ENCODE peak calls at places on chromosomes 5 and 9, in eight cellular contexts. One of them, this sample, is unnamed.

GRCh38 chr9:90801175-90801506 is 478 bp upstream of the SYK start:
- DNase-seq in fibroblast of the aortic adventitia: no peak
- DNase-seq in PC-3: no peak
- DNase-seq in cardiac fibroblast: no peak
- DNase-seq in astrocyte of the spinal cord: no peak
- DNase-seq in retinal pigment epithelial cell: no peak
- DNase-seq in choroid plexus epithelial cell: no peak
- DNase-seq in foreskin fibroblast: no peak
- DNase-seq in this sample: no peak

GRCh38 chr9:28004900-28005299 is 431.6 kb upstream of the C9orf72 start:
- DNase-seq in fibroblast of the aortic adventitia: no peak
- DNase-seq in PC-3: no peak
- DNase-seq in cardiac fibroblast: no peak
- DNase-seq in astrocyte of the spinal cord: no peak
- DNase-seq in retinal pigment epithelial cell: no peak
- DNase-seq in choroid plexus epithelial cell: no peak
- DNase-seq in foreskin fibroblast: no peak
- DNase-seq in this sample: no peak

GRCh38 chr5:150523472-150524350 is 15.8 kb downstream of the NDST1 start:
- DNase-seq in fibroblast of the aortic adventitia: peak
- DNase-seq in PC-3: peak
- DNase-seq in cardiac fibroblast: peak
- DNase-seq in astrocyte of the spinal cord: peak
- DNase-seq in retinal pigment epithelial cell: no peak
- DNase-seq in choroid plexus epithelial cell: peak
- DNase-seq in foreskin fibroblast: peak
- DNase-seq in this sample: peak

GRCh38 chr5:172901788-172902496 is 57.3 kb upstream of the RPL26L1 start:
- DNase-seq in fibroblast of the aortic adventitia: no peak
- DNase-seq in PC-3: peak
- DNase-seq in cardiac fibroblast: peak
- DNase-seq in astrocyte of the spinal cord: peak
- DNase-seq in retinal pigment epithelial cell: peak
- DNase-seq in choroid plexus epithelial cell: peak
- DNase-seq in foreskin fibroblast: peak
- DNase-seq in this sample: peak

GRCh38 chr9:85038824-85039540 is 369.5 kb downstream of the NTRK2 start:
- DNase-seq in fibroblast of the aortic adventitia: no peak
- DNase-seq in PC-3: no peak
- DNase-seq in cardiac fibroblast: no peak
- DNase-seq in astrocyte of the spinal cord: peak
- DNase-seq in retinal pigment epithelial cell: no peak
- DNase-seq in choroid plexus epithelial cell: no peak
- DNase-seq in foreskin fibroblast: no peak
- DNase-seq in this sample: no peak

GRCh38 chr5:50564079-50564478 is 102.4 kb upstream of the PARP8 start:
- DNase-seq in fibroblast of the aortic adventitia: no peak
- DNase-seq in PC-3: no peak
- DNase-seq in cardiac fibroblast: no peak
- DNase-seq in astrocyte of the spinal cord: no peak
- DNase-seq in retinal pigment epithelial cell: no peak
- DNase-seq in choroid plexus epithelial cell: no peak
- DNase-seq in foreskin fibroblast: no peak
- DNase-seq in this sample: no peak

GRCh38 chr9:93891050-93891449 is 64.1 kb downstream of the BARX1 start:
- DNase-seq in fibroblast of the aortic adventitia: no peak
- DNase-seq in PC-3: no peak
- DNase-seq in cardiac fibroblast: no peak
- DNase-seq in astrocyte of the spinal cord: no peak
- DNase-seq in retinal pigment epithelial cell: no peak
- DNase-seq in choroid plexus epithelial cell: no peak
- DNase-seq in foreskin fibroblast: no peak
- DNase-seq in this sample: no peak

GRCh38 chr5:83219077-83219476 is 141.7 kb downstream of the XRCC4 start:
- DNase-seq in fibroblast of the aortic adventitia: no peak
- DNase-seq in PC-3: no peak
- DNase-seq in cardiac fibroblast: no peak
- DNase-seq in astrocyte of the spinal cord: no peak
- DNase-seq in retinal pigment epithelial cell: no peak
- DNase-seq in choroid plexus epithelial cell: no peak
- DNase-seq in foreskin fibroblast: no peak
- DNase-seq in this sample: no peak

GRCh38 chr5:109693535-109694152 is 3.9 kb downstream of the MAN2A1 start:
- DNase-seq in fibroblast of the aortic adventitia: peak
- DNase-seq in PC-3: peak
- DNase-seq in cardiac fibroblast: no peak
- DNase-seq in astrocyte of the spinal cord: no peak
- DNase-seq in retinal pigment epithelial cell: no peak
- DNase-seq in choroid plexus epithelial cell: peak
- DNase-seq in foreskin fibroblast: no peak
- DNase-seq in this sample: no peak

GRCh38 chr5:136132087-136132486 is 558 bp upstream of the SMAD5 start:
- DNase-seq in fibroblast of the aortic adventitia: no peak
- DNase-seq in PC-3: no peak
- DNase-seq in cardiac fibroblast: peak
- DNase-seq in astrocyte of the spinal cord: no peak
- DNase-seq in retinal pigment epithelial cell: no peak
- DNase-seq in choroid plexus epithelial cell: peak
- DNase-seq in foreskin fibroblast: no peak
- DNase-seq in this sample: no peak

GRCh38 chr5:69052181-69052580 is 41.6 kb upstream of the SLC30A5 start:
- DNase-seq in fibroblast of the aortic adventitia: no peak
- DNase-seq in PC-3: no peak
- DNase-seq in cardiac fibroblast: no peak
- DNase-seq in astrocyte of the spinal cord: no peak
- DNase-seq in retinal pigment epithelial cell: no peak
- DNase-seq in choroid plexus epithelial cell: no peak
- DNase-seq in foreskin fibroblast: no peak
- DNase-seq in this sample: no peak

GRCh38 chr5:130323804-130324454 is 419.7 kb downstream of the CHSY3 start:
- DNase-seq in fibroblast of the aortic adventitia: peak
- DNase-seq in PC-3: peak
- DNase-seq in cardiac fibroblast: peak
- DNase-seq in astrocyte of the spinal cord: peak
- DNase-seq in retinal pigment epithelial cell: no peak
- DNase-seq in choroid plexus epithelial cell: peak
- DNase-seq in foreskin fibroblast: no peak
- DNase-seq in this sample: no peak

GRCh38 chr9:136754059-136754572 is 3.9 kb downstream of the LCN8 start:
- DNase-seq in fibroblast of the aortic adventitia: no peak
- DNase-seq in PC-3: no peak
- DNase-seq in cardiac fibroblast: no peak
- DNase-seq in astrocyte of the spinal cord: no peak
- DNase-seq in retinal pigment epithelial cell: no peak
- DNase-seq in choroid plexus epithelial cell: no peak
- DNase-seq in foreskin fibroblast: no peak
- DNase-seq in this sample: no peak

GRCh38 chr5:31664566-31664965 is 25.6 kb downstream of the PDZD2 start:
- DNase-seq in fibroblast of the aortic adventitia: no peak
- DNase-seq in PC-3: peak
- DNase-seq in cardiac fibroblast: peak
- DNase-seq in astrocyte of the spinal cord: peak
- DNase-seq in retinal pigment epithelial cell: no peak
- DNase-seq in choroid plexus epithelial cell: peak
- DNase-seq in foreskin fibroblast: no peak
- DNase-seq in this sample: peak

GRCh38 chr5:174381241-174381640 is 335.7 kb downstream of the NSG2 start:
- DNase-seq in fibroblast of the aortic adventitia: peak
- DNase-seq in PC-3: no peak
- DNase-seq in cardiac fibroblast: peak
- DNase-seq in astrocyte of the spinal cord: no peak
- DNase-seq in retinal pigment epithelial cell: no peak
- DNase-seq in choroid plexus epithelial cell: no peak
- DNase-seq in foreskin fibroblast: no peak
- DNase-seq in this sample: no peak

GRCh38 chr9:89483592-89484474 is 14.1 kb downstream of the SEMA4D start:
- DNase-seq in fibroblast of the aortic adventitia: no peak
- DNase-seq in PC-3: no peak
- DNase-seq in cardiac fibroblast: no peak
- DNase-seq in astrocyte of the spinal cord: no peak
- DNase-seq in retinal pigment epithelial cell: no peak
- DNase-seq in choroid plexus epithelial cell: no peak
- DNase-seq in foreskin fibroblast: no peak
- DNase-seq in this sample: no peak
- H3K4me3 ChIP-seq in fibroblast of the aortic adventitia: no peak
- H3K4me3 ChIP-seq in PC-3: no peak
- H3K4me3 ChIP-seq in cardiac fibroblast: no peak
- H3K4me3 ChIP-seq in astrocyte of the spinal cord: no peak
- H3K4me3 ChIP-seq in retinal pigment epithelial cell: no peak
- H3K4me3 ChIP-seq in choroid plexus epithelial cell: no peak
- H3K4me3 ChIP-seq in foreskin fibroblast: no peak
- H3K4me3 ChIP-seq in this sample: no peak

GRCh38 chr5:117594165-117594564 is 1019.5 kb upstream of the SEMA6A start:
- DNase-seq in fibroblast of the aortic adventitia: peak
- DNase-seq in PC-3: no peak
- DNase-seq in cardiac fibroblast: peak
- DNase-seq in astrocyte of the spinal cord: no peak
- DNase-seq in retinal pigment epithelial cell: no peak
- DNase-seq in choroid plexus epithelial cell: no peak
- DNase-seq in foreskin fibroblast: peak
- DNase-seq in this sample: peak

GRCh38 chr5:117587111-117587510 is 1012.5 kb upstream of the SEMA6A start:
- DNase-seq in fibroblast of the aortic adventitia: no peak
- DNase-seq in PC-3: no peak
- DNase-seq in cardiac fibroblast: no peak
- DNase-seq in astrocyte of the spinal cord: no peak
- DNase-seq in retinal pigment epithelial cell: no peak
- DNase-seq in choroid plexus epithelial cell: no peak
- DNase-seq in foreskin fibroblast: no peak
- DNase-seq in this sample: no peak

GRCh38 chr5:117588611-117589010 is 1014.0 kb upstream of the SEMA6A start:
- DNase-seq in fibroblast of the aortic adventitia: no peak
- DNase-seq in PC-3: no peak
- DNase-seq in cardiac fibroblast: peak
- DNase-seq in astrocyte of the spinal cord: no peak
- DNase-seq in retinal pigment epithelial cell: no peak
- DNase-seq in choroid plexus epithelial cell: no peak
- DNase-seq in foreskin fibroblast: no peak
- DNase-seq in this sample: no peak

GRCh38 chr5:117590944-117591343 is 1016.3 kb upstream of the SEMA6A start:
- DNase-seq in fibroblast of the aortic adventitia: no peak
- DNase-seq in PC-3: peak
- DNase-seq in cardiac fibroblast: peak
- DNase-seq in astrocyte of the spinal cord: peak
- DNase-seq in retinal pigment epithelial cell: no peak
- DNase-seq in choroid plexus epithelial cell: peak
- DNase-seq in foreskin fibroblast: no peak
- DNase-seq in this sample: peak
- TF ChIP-seq CTCF in fibroblast of the aortic adventitia: no peak
- TF ChIP-seq CTCF in PC-3: no peak
- TF ChIP-seq CTCF in cardiac fibroblast: peak
- TF ChIP-seq CTCF in astrocyte of the spinal cord: peak
- TF ChIP-seq CTCF in retinal pigment epithelial cell: peak
- TF ChIP-seq CTCF in choroid plexus epithelial cell: peak
- TF ChIP-seq CTCF in foreskin fibroblast: peak
- TF ChIP-seq CTCF in this sample: peak

DNA sequence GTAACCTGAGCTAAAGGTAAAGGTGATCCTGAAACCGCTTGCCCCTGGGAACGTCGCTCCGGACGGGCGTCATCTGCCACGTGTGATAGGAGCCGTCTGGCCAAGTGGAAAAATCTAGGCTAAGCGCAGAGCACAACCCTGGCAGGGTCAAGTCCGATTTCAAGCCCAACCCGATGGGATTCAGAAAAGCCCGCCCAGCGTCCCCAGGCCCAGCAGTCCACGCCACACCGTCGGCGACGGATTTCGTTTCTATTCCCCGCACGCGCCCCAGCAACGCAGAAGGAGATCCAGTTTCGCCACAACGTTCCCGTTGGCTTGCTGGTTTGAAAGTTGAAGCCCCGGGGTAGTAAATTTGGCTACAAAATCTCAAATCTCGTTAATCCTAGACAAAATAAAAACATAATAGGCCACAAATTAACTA is 32.4 kb upstream of the NFIB start:
- DNase-seq in fibroblast of the aortic adventitia: no peak
- DNase-seq in PC-3: no peak
- DNase-seq in cardiac fibroblast: no peak
- DNase-seq in astrocyte of the spinal cord: no peak
- DNase-seq in retinal pigment epithelial cell: no peak
- DNase-seq in choroid plexus epithelial cell: no peak
- DNase-seq in foreskin fibroblast: no peak
- DNase-seq in this sample: no peak
- H3K4me3 ChIP-seq in fibroblast of the aortic adventitia: no peak
- H3K4me3 ChIP-seq in PC-3: no peak
- H3K4me3 ChIP-seq in cardiac fibroblast: no peak
- H3K4me3 ChIP-seq in astrocyte of the spinal cord: no peak
- H3K4me3 ChIP-seq in retinal pigment epithelial cell: peak
- H3K4me3 ChIP-seq in choroid plexus epithelial cell: peak
- H3K4me3 ChIP-seq in foreskin fibroblast: no peak
- H3K4me3 ChIP-seq in this sample: peak

GRCh38 chr9:68546596-68547390 is 6.1 kb upstream of the TMEM252 start:
- DNase-seq in fibroblast of the aortic adventitia: no peak
- DNase-seq in PC-3: no peak
- DNase-seq in cardiac fibroblast: peak
- DNase-seq in astrocyte of the spinal cord: no peak
- DNase-seq in retinal pigment epithelial cell: no peak
- DNase-seq in choroid plexus epithelial cell: peak
- DNase-seq in foreskin fibroblast: no peak
- DNase-seq in this sample: no peak
- TF ChIP-seq CTCF in fibroblast of the aortic adventitia: no peak
- TF ChIP-seq CTCF in PC-3: no peak
- TF ChIP-seq CTCF in cardiac fibroblast: no peak
- TF ChIP-seq CTCF in astrocyte of the spinal cord: no peak
- TF ChIP-seq CTCF in retinal pigment epithelial cell: no peak
- TF ChIP-seq CTCF in choroid plexus epithelial cell: no peak
- TF ChIP-seq CTCF in foreskin fibroblast: no peak
- TF ChIP-seq CTCF in this sample: no peak

GRCh38 chr5:33834334-33834733 is 57.5 kb downstream of the ADAMTS12 start:
- DNase-seq in fibroblast of the aortic adventitia: peak
- DNase-seq in PC-3: no peak
- DNase-seq in cardiac fibroblast: peak
- DNase-seq in astrocyte of the spinal cord: no peak
- DNase-seq in retinal pigment epithelial cell: no peak
- DNase-seq in choroid plexus epithelial cell: peak
- DNase-seq in foreskin fibroblast: peak
- DNase-seq in this sample: no peak

GRCh38 chr5:33840927-33841547 is 50.8 kb downstream of the ADAMTS12 start:
- DNase-seq in fibroblast of the aortic adventitia: no peak
- DNase-seq in PC-3: no peak
- DNase-seq in cardiac fibroblast: no peak
- DNase-seq in astrocyte of the spinal cord: no peak
- DNase-seq in retinal pigment epithelial cell: no peak
- DNase-seq in choroid plexus epithelial cell: no peak
- DNase-seq in foreskin fibroblast: no peak
- DNase-seq in this sample: no peak

GRCh38 chr5:33841829-33842228 is 50.0 kb downstream of the ADAMTS12 start:
- DNase-seq in fibroblast of the aortic adventitia: no peak
- DNase-seq in PC-3: peak
- DNase-seq in cardiac fibroblast: no peak
- DNase-seq in astrocyte of the spinal cord: no peak
- DNase-seq in retinal pigment epithelial cell: no peak
- DNase-seq in choroid plexus epithelial cell: no peak
- DNase-seq in foreskin fibroblast: no peak
- DNase-seq in this sample: no peak

GRCh38 chr5:33832904-33833575 is 58.8 kb downstream of the ADAMTS12 start:
- DNase-seq in fibroblast of the aortic adventitia: peak
- DNase-seq in PC-3: no peak
- DNase-seq in cardiac fibroblast: no peak
- DNase-seq in astrocyte of the spinal cord: peak
- DNase-seq in retinal pigment epithelial cell: no peak
- DNase-seq in choroid plexus epithelial cell: no peak
- DNase-seq in foreskin fibroblast: peak
- DNase-seq in this sample: no peak

GRCh38 chr5:33837301-33837700 is 54.5 kb downstream of the ADAMTS12 start:
- DNase-seq in fibroblast of the aortic adventitia: no peak
- DNase-seq in PC-3: no peak
- DNase-seq in cardiac fibroblast: no peak
- DNase-seq in astrocyte of the spinal cord: no peak
- DNase-seq in retinal pigment epithelial cell: no peak
- DNase-seq in choroid plexus epithelial cell: no peak
- DNase-seq in foreskin fibroblast: no peak
- DNase-seq in this sample: no peak
- H3K4me3 ChIP-seq in fibroblast of the aortic adventitia: no peak
- H3K4me3 ChIP-seq in PC-3: no peak
- H3K4me3 ChIP-seq in cardiac fibroblast: no peak
- H3K4me3 ChIP-seq in astrocyte of the spinal cord: no peak
- H3K4me3 ChIP-seq in retinal pigment epithelial cell: no peak
- H3K4me3 ChIP-seq in choroid plexus epithelial cell: no peak
- H3K4me3 ChIP-seq in foreskin fibroblast: no peak
- H3K4me3 ChIP-seq in this sample: no peak